ENCODE peak calls at places on chromosome 9, in four cellular contexts. J is HepG2, S is GM12892, O is SK-N-SH. F is an unnamed sample.

GRCh38 chr9:12708562-12709298 is 15.5 kb downstream of the TYRP1 start:
- DNase-seq in O (no peak), J (peak; percentile 1), S (no peak), F (no peak)

GRCh38 chr9:114445616-114446015 is 57.8 kb upstream of the AKNA start:
- DNase-seq in O (no peak), S (no peak), J (no peak), F (no peak)

GRCh38 chr9:133252301-133252776 is 22.7 kb downstream of the ABO start:
- DNase-seq in O (peak; percentile 19), J (no peak), S (no peak), F (no peak)

GRCh38 chr9:8254527-8254926 is 454.9 kb upstream of the DMAC1 start:
- DNase-seq in J (no peak), S (no peak), O (no peak), F (no peak)

GRCh38 chr9:83403864-83404263 is 134.3 kb downstream of the FRMD3 start:
- DNase-seq in S (no peak), J (no peak), O (no peak), F (no peak)

GRCh38 chr9:133351908-133352634 is 4.1 kb downstream of the RPL7A start:
- DNase-seq in S (no peak), J (peak; percentile 74), O (peak; percentile 71), F (no peak)

GRCh38 chr9:96540106-96540505 is 79.5 kb downstream of the CDC14B start:
- DNase-seq in O (no peak), J (no peak), S (no peak), F (no peak)

GRCh38 chr9:109497193-109498165 is 628 bp downstream of the PTPN3 start:
- DNase-seq in O (peak; percentile 63), S (no peak), J (no peak), F (no peak)

GRCh38 chr9:89426389-89426961 is 71.4 kb downstream of the SEMA4D start:
- DNase-seq in O (no peak), J (no peak), S (peak; percentile 68), F (no peak)

GRCh38 chr9:111821006-111821528 is 26.3 kb upstream of the SHOC1 start:
- DNase-seq in J (no peak), S (no peak), O (no peak), F (no peak)

GRCh38 chr9:99573052-99573451 is 248.6 kb upstream of the NR4A3 start:
- DNase-seq in S (no peak), J (no peak), O (no peak), F (no peak)

GRCh38 chr9:95023217-95024003 is 294.1 kb downstream of the FANCC start:
- DNase-seq in J (peak; percentile 95), S (no peak), O (no peak), F (no peak)

GRCh38 chr9:31314241-31314640 is 1070.2 kb upstream of the ACO1 start:
- DNase-seq in J (no peak), O (no peak), S (no peak), F (no peak)

GRCh38 chr9:128078504-128079434 is 10.7 kb downstream of the SLC25A25 start:
- DNase-seq in J (no peak), S (no peak), O (no peak), F (no peak)

GRCh38 chr9:137241490-137242328 is 622 bp downstream of the TUBB4B start:
- DNase-seq in S (peak; percentile 62), J (peak; percentile 54), O (peak; percentile 75), F (peak; percentile 65)

GRCh38 chr9:8858250-8859161 is 1058.9 kb upstream of the DMAC1 start:
- DNase-seq in O (peak; percentile 60), J (no peak), S (no peak), F (no peak)

GRCh38 chr9:97954550-97954989 is 16.6 kb upstream of the HEMGN start:
- DNase-seq in J (peak; percentile 52), O (peak; percentile 58), S (peak; percentile 39), F (peak; percentile 51)

GRCh38 chr9:81814794-81815464 is 113.3 kb upstream of the SPATA31D4 start:
- DNase-seq in S (no peak), J (no peak), O (no peak), F (no peak)

GRCh38 chr9:114317665-114318357 is 5.1 kb upstream of the ORM1 start:
- DNase-seq in J (no peak), S (no peak), O (no peak), F (no peak)

GRCh38 chr9:71703172-71703872 is 65.0 kb downstream of the CEMIP2 start:
- DNase-seq in S (no peak), J (no peak), O (no peak), F (no peak)

GRCh38 chr9:93825348-93826115 is 129.6 kb downstream of the BARX1 start:
- DNase-seq in S (no peak), O (peak; percentile 4), J (no peak), F (no peak)

GRCh38 chr9:83937861-83938455 is 16.7 kb upstream of the KIF27 start:
- DNase-seq in O (peak; percentile 54), J (peak; percentile 68), S (peak; percentile 13), F (peak; percentile 20)

GRCh38 chr9:109246533-109246932 is 74.3 kb downstream of the EPB41L4B start:
- DNase-seq in O (no peak), J (no peak), S (no peak), F (no peak)

GRCh38 chr9:23153058-23153457 is 673.0 kb downstream of the ELAVL2 start:
- DNase-seq in O (peak; percentile 1), S (no peak), J (no peak), F (no peak)

GRCh38 chr9:15642369-15642962 is 89.6 kb downstream of the CCDC171 start:
- DNase-seq in J (peak; percentile 50), S (no peak), O (peak; percentile 33), F (no peak)

GRCh38 chr9:114746591-114746990 is 59.2 kb downstream of the TNFSF15 start:
- DNase-seq in O (no peak), J (no peak), S (no peak), F (no peak)

GRCh38 chr9:137064027-137064879 is 6.1 kb downstream of the SAPCD2 start:
- DNase-seq in O (peak; percentile 89), J (peak; percentile 41), S (peak; percentile 71), F (no peak)

GRCh38 chr9:116095403-116095802 is 58.2 kb upstream of the PAPPA start:
- DNase-seq in S (no peak), O (no peak), J (no peak), F (no peak)

GRCh38 chr9:19184144-19184917 is 46.2 kb upstream of the DENND4C start:
- DNase-seq in S (peak; percentile 38), J (peak; percentile 76), O (peak; percentile 36), F (peak; percentile 40)

GRCh38 chr9:70066874-70067273 is 23.2 kb downstream of the MAMDC2 start:
- DNase-seq in O (no peak), J (no peak), S (no peak), F (no peak)

GRCh38 chr9:92373167-92373566 is 31.2 kb downstream of the OGN start:
- DNase-seq in J (no peak), O (no peak), S (no peak), F (no peak)

GRCh38 chr9:35001803-35002502 is 12.4 kb downstream of the DNAJB5 start:
- DNase-seq in J (no peak), S (no peak), O (peak; percentile 0), F (no peak)

GRCh38 chr9:35814106-35814840 is 569 bp downstream of the HINT2 start:
- DNase-seq in O (peak; percentile 69), J (peak; percentile 84), S (peak; percentile 42), F (no peak)

GRCh38 chr9:96661711-96662110 is 6.6 kb upstream of the PRXL2C start:
- DNase-seq in J (no peak), O (no peak), S (no peak), F (no peak)

GRCh38 chr9:85451680-85452079 is 290.1 kb downstream of the AGTPBP1 start:
- DNase-seq in S (no peak), O (no peak), J (no peak), F (no peak)

GRCh38 chr9:38057416-38058195 is 11.4 kb downstream of the SHB start:
- DNase-seq in O (no peak), J (no peak), S (no peak), F (no peak)

GRCh38 chr9:11199335-11199734 is 586.5 kb upstream of the PTPRD start:
- DNase-seq in S (no peak), J (no peak), O (no peak), F (no peak)

GRCh38 chr9:127975376-127976315 is 5.1 kb downstream of the EEIG1 start:
- DNase-seq in J (no peak), O (no peak), S (no peak), F (no peak)

GRCh38 chr9:131503626-131504465 is 1.1 kb downstream of the POMT1 start:
- DNase-seq in S (peak; percentile 51), J (peak; percentile 32), O (peak; percentile 65), F (no peak)

GRCh38 chr9:108235599-108235998 is 620.2 kb downstream of the ACTL7B start:
- DNase-seq in S (no peak), J (no peak), O (no peak), F (no peak)
- TF ChIP-seq TAF1 in S (no peak), J (no peak), O (no peak), F (no peak)

DNA sequence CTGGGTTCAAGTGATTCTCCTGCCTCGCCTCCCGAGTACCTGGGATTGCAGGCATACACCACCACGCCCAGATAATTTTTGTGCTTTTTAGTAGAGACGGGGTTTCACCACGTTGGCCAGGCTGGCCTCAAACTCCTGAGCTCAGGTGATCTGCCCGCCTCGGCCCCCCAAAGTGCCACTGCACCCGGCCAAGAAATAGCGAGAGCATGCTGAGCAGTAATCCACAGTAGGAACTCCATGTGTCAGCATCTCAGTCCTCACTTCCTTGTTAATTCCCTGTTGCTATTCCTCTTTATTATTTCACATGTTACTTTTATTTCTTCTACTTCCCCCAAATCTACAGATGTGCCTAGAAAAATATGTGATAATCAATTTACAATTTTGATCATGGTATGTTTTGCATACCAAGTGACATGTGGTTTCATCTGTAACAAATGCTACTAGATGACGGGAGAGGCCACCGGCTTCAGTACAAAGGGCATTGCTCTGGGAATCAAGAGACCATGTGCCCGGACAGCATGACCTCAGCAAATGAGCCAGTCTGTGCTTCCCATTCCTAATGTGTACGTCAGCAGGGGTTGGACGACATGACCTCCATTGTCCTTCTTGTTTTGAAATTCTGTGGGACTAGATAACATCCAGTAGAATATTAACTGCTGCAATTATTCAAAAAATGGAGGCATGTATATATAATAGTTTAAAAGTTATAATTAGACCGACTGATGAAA is 61.6 kb downstream of the FNBP1 start:
- DNase-seq in J (peak; percentile 38), O (no peak), S (no peak), F (no peak)
- TF ChIP-seq POLR2AphosphoS5 in J (no peak), O (no peak), S (no peak), F (no peak)

DNA sequence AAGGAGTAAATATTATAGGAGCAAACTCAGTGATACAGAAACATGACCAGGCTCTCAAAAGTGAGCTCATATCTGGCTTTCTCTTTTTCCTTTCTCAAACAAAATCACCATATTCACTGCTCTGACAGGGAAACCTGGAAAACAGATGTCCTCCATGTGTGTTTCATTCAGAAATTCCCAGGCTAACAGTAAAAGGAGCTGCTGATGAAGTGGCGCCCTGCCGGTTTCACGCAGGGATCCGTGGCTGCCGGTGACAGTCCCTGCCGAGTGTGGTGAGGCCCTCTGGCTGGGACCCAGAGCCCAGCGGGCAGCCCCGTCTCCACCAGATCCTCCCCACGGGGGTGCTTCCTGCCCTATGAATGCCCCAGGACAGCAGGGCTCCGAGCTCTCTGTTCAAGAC is 208.1 kb downstream of the GNA14 start:
- DNase-seq in J (no peak), O (peak; percentile 81), S (no peak), F (no peak)
- TF ChIP-seq TAF1 in J (no peak), O (no peak), S (no peak), F (no peak)

GRCh38 chr9:135503371-135504261 is 3.1 kb downstream of the MRPS2 start:
- DNase-seq in O (no peak), J (no peak), S (no peak), F (no peak)
- TF ChIP-seq POLR2AphosphoS5 in O (no peak), J (no peak), S (no peak), F (no peak)

GRCh38 chr9:105385372-105385985 is 62.4 kb upstream of the FSD1L start:
- DNase-seq in S (no peak), O (no peak), J (no peak), F (peak; percentile 26)
- TF ChIP-seq TAF1 in S (no peak), O (no peak), J (no peak), F (no peak)